ENCODE peak calls at places on chromosomes 11 and 22, in four cellular contexts. Z, U, N and C are unnamed samples. For H3K9me3, the result is how much of the 10 kb centered on the place peaks cover.

GRCh38 chr11:128251140-128251539 is 336.2 kb downstream of the ETS1 start:
- DNase-seq in Z (no peak), U (no peak), N (no peak), C (no peak)

GRCh38 chr11:122307480-122308085 is 191.6 kb upstream of the BLID start:
- DNase-seq in Z (no peak), U (no peak), N (no peak), C (no peak)

GRCh38 chr11:126104420-126104819 is 41.8 kb upstream of the CDON start:
- DNase-seq in Z (no peak), U (no peak), N (no peak), C (no peak)

GRCh38 chr22:44711701-44712100 is 9.7 kb downstream of the PRR5 start:
- DNase-seq in Z (no peak), U (no peak), N (no peak), C (no peak)

GRCh38 chr11:97909544-97910394 is 1111.0 kb upstream of the CNTN5 start:
- DNase-seq in Z (no peak), U (no peak), N (no peak), C (no peak)

GRCh38 chr11:111947143-111947542 is 10.0 kb downstream of the DIXDC1 start:
- DNase-seq in Z (no peak), U (no peak), N (no peak), C (no peak)

GRCh38 chr11:103450241-103450640 is 341.0 kb downstream of the DYNC2H1 start:
- DNase-seq in Z (no peak), U (no peak), N (no peak), C (no peak)

GRCh38 chr11:124799384-124800225 is 601 bp downstream of the MSANTD2 start:
- DNase-seq in Z (peak), U (no peak), N (no peak), C (peak)

GRCh38 chr11:66467756-66468155 is 1.1 kb downstream of the PELI3 start:
- DNase-seq in Z (no peak), U (no peak), N (no peak), C (peak)

GRCh38 chr11:75560644-75561043 is 1.4 kb upstream of the SERPINH1 start:
- DNase-seq in Z (no peak), U (no peak), N (no peak), C (no peak)

GRCh38 chr22:24741769-24742168 is 32.8 kb downstream of the PIWIL3 start:
- DNase-seq in Z (no peak), U (no peak), N (no peak), C (no peak)

GRCh38 chr11:28666632-28667031 is 558.4 kb downstream of the METTL15 start:
- DNase-seq in Z (no peak), U (no peak), N (no peak), C (no peak)

GRCh38 chr11:22976146-22976545 is 115.9 kb upstream of the CCDC179 start:
- DNase-seq in Z (no peak), U (no peak), N (no peak), C (no peak)

GRCh38 chr11:72391638-72392423 is 42.5 kb downstream of the CLPB start:
- DNase-seq in Z (no peak), U (no peak), N (peak), C (no peak)

GRCh38 chr11:57357310-57357709 is 19.2 kb downstream of the P2RX3 start:
- DNase-seq in Z (no peak), U (no peak), N (no peak), C (no peak)

GRCh38 chr11:96143016-96143670 is 199.9 kb downstream of the MAML2 start:
- DNase-seq in Z (peak), U (no peak), N (no peak), C (no peak)

GRCh38 chr22:36368359-36368983 is 19.3 kb downstream of the MYH9 start:
- DNase-seq in Z (peak), U (no peak), N (no peak), C (peak)

GRCh38 chr11:47797633-47798032 is 30.5 kb upstream of the FNBP4 start:
- DNase-seq in Z (peak), U (no peak), N (no peak), C (no peak)

GRCh38 chr11:11036185-11037161 is 178.6 kb upstream of the ZBED5 start:
- DNase-seq in Z (peak), U (peak), N (no peak), C (peak)

GRCh38 chr11:8928981-8929615 is 3.6 kb downstream of the C11orf16 start:
- DNase-seq in Z (no peak), U (no peak), N (no peak), C (no peak)

GRCh38 chr22:50200333-50201190 is at the start of gene SELENOO:
- DNase-seq in Z (peak), U (peak), N (no peak), C (peak)

GRCh38 chr11:10784229-10785145 is 24.2 kb downstream of the EIF4G2 start:
- DNase-seq in Z (peak), U (no peak), N (no peak), C (peak)

GRCh38 chr11:48103621-48104561 is 112.7 kb upstream of the OR4B1 start:
- DNase-seq in Z (no peak), U (no peak), N (no peak), C (no peak)

GRCh38 chr11:118998822-118999221 is 884 bp downstream of the CENATAC start:
- DNase-seq in Z (peak), U (peak), N (no peak), C (no peak)

GRCh38 chr11:12243511-12243910 is 133.1 kb downstream of the MICAL2 start:
- DNase-seq in Z (no peak), U (no peak), N (no peak), C (no peak)

GRCh38 chr11:133240908-133241307 is 291.4 kb downstream of the OPCML start:
- DNase-seq in Z (no peak), U (no peak), N (no peak), C (no peak)

GRCh38 chr11:98862169-98862568 is 158.6 kb upstream of the CNTN5 start:
- DNase-seq in Z (no peak), U (no peak), N (no peak), C (no peak)

GRCh38 chr11:117221775-117222517 is 9.9 kb downstream of the PCSK7 start:
- DNase-seq in Z (no peak), U (no peak), N (no peak), C (no peak)

GRCh38 chr22:40326905-40327735 is 19.2 kb upstream of the ADSL start:
- DNase-seq in Z (peak), U (no peak), N (no peak), C (no peak)

GRCh38 chr11:118398797-118399564 is 2.4 kb upstream of the ATP5MG start:
- DNase-seq in Z (no peak), U (no peak), N (no peak), C (no peak)

GRCh38 chr11:130772266-130773227 is 143.7 kb downstream of the SNX19 start:
- DNase-seq in Z (peak), U (no peak), N (no peak), C (no peak)

GRCh38 chr22:44171486-44172076 is 9.1 kb upstream of the PARVG start:
- DNase-seq in Z (no peak), U (no peak), N (no peak), C (no peak)

GRCh38 chr11:1501421-1502167 is 15.0 kb upstream of the MOB2 start:
- DNase-seq in Z (no peak), U (no peak), N (no peak), C (no peak)

GRCh38 chr22:50705219-50705691 is 32.6 kb downstream of the SHANK3 start:
- DNase-seq in Z (peak), U (no peak), N (no peak), C (peak)

GRCh38 chr11:116697639-116698038 is 75.1 kb downstream of the BUD13 start:
- DNase-seq in Z (no peak), U (no peak), N (no peak), C (no peak)

DNA sequence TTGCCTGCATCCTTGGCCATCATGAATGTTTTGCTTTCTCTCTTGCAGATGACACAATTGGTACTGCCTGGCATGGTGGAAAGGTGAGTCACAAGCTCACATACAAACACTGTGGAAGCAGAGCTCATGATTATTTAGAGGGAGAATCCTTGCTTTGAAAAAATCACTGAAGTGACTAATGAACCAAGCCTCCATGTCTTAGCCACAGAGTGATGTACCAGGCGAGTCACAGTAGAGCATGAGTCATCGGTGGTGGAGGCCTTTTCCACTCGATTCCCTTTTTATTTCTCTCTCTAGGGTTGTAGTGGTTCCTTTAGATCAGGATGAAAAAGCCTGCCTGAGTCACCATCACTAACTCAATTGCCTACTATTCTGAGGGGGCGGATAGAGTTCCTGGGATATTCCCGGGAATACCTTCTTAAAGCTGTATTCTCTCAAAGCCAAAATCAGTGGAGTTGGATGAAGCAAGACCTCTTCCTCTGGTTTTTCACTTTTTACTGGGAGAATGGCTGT is 49.6 kb upstream of the ALKBH3 start:
- DNase-seq in Z (peak), U (peak), N (no peak), C (no peak)
- TF ChIP-seq MAX in Z (no peak), U (peak), N (no peak), C (peak)

GRCh38 chr22:47204002-47204979 is 441.8 kb downstream of the TBC1D22A start:
- DNase-seq in Z (no peak), U (no peak), N (no peak), C (no peak)
- H3K9me3 ChIP-seq in Z (under half), U (under half), N (under half), C (under half)

DNA sequence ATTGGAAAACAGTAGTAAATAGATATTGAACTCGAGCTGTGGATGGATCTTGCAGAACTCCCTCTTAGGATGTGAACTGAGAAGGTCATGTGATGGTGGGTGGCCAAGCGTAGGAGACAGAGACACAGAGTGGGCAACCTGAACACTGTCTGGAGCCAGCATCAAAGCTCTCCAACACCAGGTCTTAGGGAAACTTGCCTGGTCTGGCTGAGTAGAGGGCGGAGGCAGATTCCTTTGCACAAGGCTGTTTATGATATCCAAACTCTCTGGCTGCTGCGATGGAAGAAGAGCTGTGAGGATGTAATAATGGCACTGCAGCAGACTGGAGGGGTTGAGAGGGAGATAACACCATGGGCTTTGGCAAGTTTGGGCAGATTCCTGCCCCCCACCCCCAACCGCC is 10.1 kb downstream of the NAV2 start:
- DNase-seq in Z (no peak), U (no peak), N (no peak), C (no peak)
- TF ChIP-seq POLR2AphosphoS5 in Z (no peak), U (no peak), N (no peak), C (no peak)

GRCh38 chr11:26510756-26511155 is 61.3 kb downstream of the MUC15 start:
- DNase-seq in Z (no peak), U (no peak), N (no peak), C (no peak)

GRCh38 chr11:26512196-26512595 is 59.9 kb downstream of the MUC15 start:
- DNase-seq in Z (no peak), U (no peak), N (no peak), C (no peak)

GRCh38 chr11:26507229-26507628 is 64.8 kb downstream of the MUC15 start:
- DNase-seq in Z (no peak), U (no peak), N (no peak), C (no peak)

GRCh38 chr11:26510201-26510600 is 61.9 kb downstream of the MUC15 start:
- DNase-seq in Z (no peak), U (no peak), N (no peak), C (no peak)
- TF ChIP-seq MAX in Z (no peak), U (no peak), N (no peak), C (no peak)

DNA sequence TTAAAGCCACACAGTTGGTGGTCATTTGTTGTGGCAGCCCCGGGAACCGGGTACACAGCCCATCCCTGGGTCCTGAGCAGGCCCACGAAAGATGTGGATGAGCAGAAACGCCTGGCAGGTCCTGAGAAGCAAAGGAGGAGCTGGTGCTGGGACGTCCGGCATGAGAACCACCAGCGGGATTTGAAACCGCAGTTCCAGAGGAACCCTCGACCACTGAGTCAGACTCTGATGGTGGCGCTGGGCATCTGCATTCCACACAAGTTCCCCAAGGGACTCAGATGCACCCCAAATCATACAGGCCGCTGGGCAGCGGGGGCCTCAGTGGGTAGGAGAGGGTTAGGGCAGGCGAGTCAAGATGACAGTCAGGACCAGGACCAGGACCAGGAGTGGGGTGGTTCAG is 363.0 kb downstream of the SHANK2 start:
- DNase-seq in Z (no peak), U (no peak), N (no peak), C (no peak)
- H3K9me3 ChIP-seq in Z (under half), U (under half), N (under half), C (under half)

GRCh38 chr11:114196994-114197702 is 99.1 kb upstream of the NNMT start:
- DNase-seq in Z (no peak), U (no peak), N (no peak), C (no peak)

GRCh38 chr11:114192841-114193389 is 103.3 kb upstream of the NNMT start:
- DNase-seq in Z (no peak), U (no peak), N (no peak), C (no peak)

GRCh38 chr11:114191893-114192292 is 104.3 kb upstream of the NNMT start:
- DNase-seq in Z (no peak), U (no peak), N (no peak), C (no peak)

GRCh38 chr11:114195981-114196731 is 100.0 kb upstream of the NNMT start:
- DNase-seq in Z (no peak), U (no peak), N (no peak), C (no peak)

DNA sequence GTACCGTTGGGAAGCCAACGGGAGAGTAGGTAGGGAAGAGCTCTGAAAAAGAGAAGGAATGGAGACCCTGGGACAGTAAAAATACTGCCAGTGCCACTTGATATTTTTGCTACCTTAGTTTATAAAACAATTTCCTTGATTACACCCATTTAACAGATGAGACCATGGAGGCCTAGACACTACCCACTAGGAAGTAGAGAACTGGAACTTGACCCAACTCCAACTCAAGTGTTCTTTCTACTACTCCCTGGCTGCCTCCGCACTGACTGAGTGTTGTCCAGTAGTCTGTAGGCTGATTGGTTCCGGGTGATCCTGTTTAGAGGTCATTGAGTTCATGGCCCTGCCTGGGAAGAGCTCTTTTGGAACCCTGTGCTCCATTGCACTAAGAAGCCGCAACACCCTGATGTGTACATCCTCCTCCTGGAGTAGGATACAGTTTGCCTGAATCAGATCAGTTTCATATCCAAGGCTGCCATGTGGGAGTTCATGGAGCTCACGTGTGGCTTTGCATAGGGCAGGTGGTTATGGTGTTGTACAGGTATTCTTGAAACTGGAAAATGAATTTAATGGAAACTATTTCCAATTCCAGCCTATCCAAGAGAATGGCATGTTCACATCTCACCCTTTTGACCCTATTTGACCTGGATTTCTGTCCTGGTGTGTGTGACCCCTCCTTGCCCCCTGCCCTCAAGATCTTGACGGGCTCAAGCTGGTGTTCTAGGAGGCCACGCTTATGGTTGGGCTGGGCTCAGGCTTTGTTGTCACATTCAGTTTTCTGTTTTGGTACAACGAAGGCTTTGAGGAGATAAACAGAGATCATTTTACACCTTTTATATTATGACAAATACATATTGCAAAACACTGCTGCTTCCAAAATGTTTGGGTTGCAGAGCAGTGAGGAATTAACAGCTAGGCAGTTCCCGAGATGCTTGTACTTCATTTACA is 102.2 kb upstream of the NNMT start:
- DNase-seq in Z (no peak), U (no peak), N (no peak), C (no peak)
- TF ChIP-seq POLR2AphosphoS5 in Z (no peak), U (no peak), N (no peak), C (no peak)

GRCh38 chr11:3043315-3043871 is 13.8 kb downstream of the CARS1 start:
- DNase-seq in Z (no peak), U (no peak), N (no peak), C (no peak)
- TF ChIP-seq MAX in Z (no peak), U (no peak), N (no peak), C (no peak)

DNA sequence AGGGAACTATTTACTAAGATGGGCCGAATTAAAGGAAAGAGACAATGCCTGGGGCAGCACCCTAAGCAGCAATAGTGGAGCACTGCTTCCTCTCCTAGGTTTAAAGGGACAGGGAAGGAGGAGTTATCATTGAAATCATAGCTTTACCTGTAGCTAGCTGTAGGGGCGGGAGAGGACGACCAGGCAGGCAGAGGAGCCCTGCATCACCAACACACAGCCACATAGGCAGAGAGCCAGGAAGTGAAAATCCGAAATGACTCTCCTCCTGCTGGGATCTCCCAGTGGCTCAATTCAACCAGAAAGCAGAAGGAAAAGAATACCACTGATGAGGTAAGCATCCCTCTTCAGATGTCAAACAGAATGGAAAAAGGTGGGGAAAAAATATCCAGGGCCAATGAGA is 20.4 kb downstream of the MRGPRX4 start:
- DNase-seq in Z (no peak), U (no peak), N (peak), C (no peak)
- H3K9me3 ChIP-seq in Z (under half), U (under half), N (under half), C (under half)

GRCh38 chr11:61814958-61815789 is 1.6 kb downstream of the FADS1 start:
- DNase-seq in Z (peak), U (peak), N (peak), C (peak)

GRCh38 chr11:61816736-61817455 is at the start of gene FADS1:
- DNase-seq in Z (peak), U (peak), N (peak), C (peak)

GRCh38 chr11:61817471-61818202 is 834 bp upstream of the FADS1 start:
- DNase-seq in Z (no peak), U (no peak), N (no peak), C (no peak)

GRCh38 chr11:61814242-61814957 is 2.4 kb downstream of the FADS1 start:
- DNase-seq in Z (no peak), U (peak), N (no peak), C (peak)

GRCh38 chr11:61815790-61816735 is 740 bp downstream of the FADS1 start:
- DNase-seq in Z (peak), U (peak), N (no peak), C (peak)
- TF ChIP-seq POLR2AphosphoS5 in Z (peak), U (peak), N (peak), C (no peak)